ENCODE peak calls at places on chromosomes 13 and 19, in six cellular contexts. H is BE2C, B is GM23338, U is A549, S is BJ, C is AG09309. E is an unnamed sample.

GRCh38 chr13:96252903-96253302 is 163.0 kb downstream of the HS6ST3 start:
- DNase-seq in B (no peak), U (no peak), S (no peak), C (no peak), H (no peak), E (no peak)

GRCh38 chr19:46741447-46741846 is 4.4 kb upstream of the FKRP start:
- DNase-seq in S (no peak), B (peak; percentile 32), H (no peak), C (no peak), U (no peak), E (no peak)

GRCh38 chr13:45339867-45340266 is 1.1 kb downstream of the TPT1 start:
- DNase-seq in H (no peak), B (no peak), U (no peak), S (no peak), C (no peak), E (no peak)

GRCh38 chr13:27928805-27929753 is 9.3 kb downstream of the PDX1 start:
- DNase-seq in S (no peak), H (no peak), C (no peak), U (no peak), B (peak; percentile 59), E (no peak)

GRCh38 chr13:71751074-71751473 is 115.9 kb downstream of the DACH1 start:
- DNase-seq in B (no peak), S (no peak), H (peak; percentile 22), C (no peak), U (no peak), E (no peak)

GRCh38 chr13:27565818-27566217 is 54.5 kb downstream of the LNX2 start:
- DNase-seq in U (no peak), S (no peak), B (no peak), H (no peak), C (no peak), E (no peak)

GRCh38 chr19:11324748-11325389 is 14.6 kb downstream of the RAB3D start:
- DNase-seq in U (no peak), C (no peak), S (no peak), H (peak; percentile 26), B (no peak), E (no peak)

GRCh38 chr13:48527955-48528354 is 4.9 kb downstream of the RCBTB2 start:
- DNase-seq in H (no peak), U (no peak), S (no peak), B (no peak), C (no peak), E (no peak)

GRCh38 chr13:23460921-23461320 is 27.4 kb upstream of the SACS start:
- DNase-seq in H (no peak), U (no peak), B (no peak), S (no peak), C (no peak), E (no peak)

GRCh38 chr13:114222461-114222968 is 12.2 kb upstream of the CDC16 start:
- DNase-seq in U (no peak), C (no peak), S (no peak), H (no peak), B (no peak), E (no peak)

GRCh38 chr13:28047784-28048388 is 52.5 kb downstream of the FLT3 start:
- DNase-seq in U (peak; percentile 4), C (no peak), H (no peak), S (no peak), B (no peak), E (no peak)

GRCh38 chr19:20422616-20423205 is 142.9 kb downstream of the ZNF737 start:
- DNase-seq in U (no peak), B (no peak), C (no peak), S (no peak), H (no peak), E (no peak)

GRCh38 chr13:70311175-70311574 is 202.9 kb upstream of the KLHL1 start:
- DNase-seq in H (no peak), S (no peak), U (no peak), B (no peak), C (no peak), E (no peak)

GRCh38 chr13:24540236-24541126 is 27.9 kb upstream of the PARP4 start:
- DNase-seq in C (no peak), S (no peak), B (peak; percentile 87), H (no peak), U (peak; percentile 10), E (no peak)

GRCh38 chr19:52943884-52944643 is 18.6 kb downstream of the ZNF816 start:
- DNase-seq in S (no peak), C (no peak), U (no peak), B (peak; percentile 71), H (no peak), E (no peak)

GRCh38 chr19:58182989-58183821 is at the start of gene ZNF274:
- DNase-seq in H (peak; percentile 97), U (peak; percentile 96), C (peak; percentile 77), S (peak; percentile 50), B (peak; percentile 97), E (peak; percentile 81)

GRCh38 chr13:49549289-49549688 is 36.1 kb downstream of the RCBTB1 start:
- DNase-seq in U (no peak), S (no peak), H (no peak), C (no peak), B (peak; percentile 46), E (no peak)

GRCh38 chr19:38172001-38172400 is 52.0 kb downstream of the DPF1 start:
- DNase-seq in H (no peak), C (no peak), B (no peak), U (no peak), S (no peak), E (no peak)

GRCh38 chr19:18660051-18660910 is 23.2 kb upstream of the CRTC1 start:
- DNase-seq in U (peak; percentile 66), H (no peak), S (no peak), C (no peak), B (no peak), E (no peak)

GRCh38 chr19:3302755-3303154 is 63.6 kb upstream of the NFIC start:
- DNase-seq in C (no peak), B (peak; percentile 40), H (no peak), U (no peak), S (no peak), E (no peak)
- TF ChIP-seq CTCF in C (peak; percentile 16), B (peak; percentile 31), H (peak; percentile 37), U (no peak), S (no peak), E (peak; percentile 15)

DNA sequence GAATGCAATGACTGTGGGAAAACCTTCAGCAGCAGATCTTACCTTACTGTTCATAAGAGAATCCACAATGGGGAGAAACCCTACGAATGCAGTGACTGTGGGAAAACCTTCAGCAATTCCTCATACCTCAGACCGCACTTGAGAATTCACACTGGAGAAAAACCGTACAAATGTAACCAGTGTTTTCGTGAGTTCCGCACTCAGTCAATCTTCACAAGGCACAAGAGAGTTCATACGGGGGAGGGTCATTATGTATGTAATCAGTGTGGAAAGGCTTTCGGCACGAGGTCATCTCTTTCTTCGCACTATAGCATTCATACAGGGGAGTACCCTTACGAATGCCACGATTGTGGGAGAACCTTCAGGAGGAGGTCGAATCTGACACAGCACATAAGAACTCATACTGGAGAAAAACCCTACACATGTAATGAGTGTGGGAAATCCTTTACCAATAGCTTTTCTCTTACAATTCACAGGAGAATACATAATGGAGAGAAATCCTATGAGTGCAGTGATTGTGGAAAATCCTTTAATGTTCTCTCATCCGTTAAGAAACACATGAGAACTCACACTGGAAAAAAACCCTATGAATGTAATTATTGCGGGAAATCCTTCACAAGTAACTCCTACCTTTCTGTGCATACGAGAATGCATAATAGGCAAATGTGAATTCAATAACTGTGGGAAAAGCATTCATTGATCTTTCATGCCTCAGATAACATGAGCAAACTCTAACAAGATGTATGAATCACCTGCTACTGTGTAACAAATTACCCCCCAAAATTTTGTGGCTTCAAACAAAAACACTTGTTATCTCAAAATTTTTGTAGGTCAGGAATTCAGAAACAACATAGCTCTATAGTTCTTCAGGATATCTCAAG is 13.8 kb downstream of the ZNF557 start:
- DNase-seq in U (no peak), C (no peak), S (no peak), H (no peak), B (peak; percentile 59), E (no peak)
- H3K4me3 ChIP-seq in U (no peak overlapping the region), C (no peak overlapping the region), S (no peak overlapping the region), H (no peak overlapping the region), B (peak overlapping the region; percentile 32), E (no peak overlapping the region)

GRCh38 chr19:13833330-13834265 is 38.4 kb downstream of the ZSWIM4 start:
- DNase-seq in C (no peak), H (peak; percentile 94), S (no peak), B (peak; percentile 96), U (peak; percentile 62), E (no peak)
- TF ChIP-seq CTCF in C (no peak), H (peak; percentile 31), S (peak; percentile 66), B (peak; percentile 49), U (no peak), E (peak; percentile 35)

GRCh38 chr13:112165712-112166111 is 98.8 kb downstream of the SOX1 start:
- DNase-seq in H (no peak), S (no peak), B (peak; percentile 14), U (no peak), C (no peak), E (no peak)
- H3K4me3 ChIP-seq in H (no peak overlapping the region), S (no peak overlapping the region), B (no peak overlapping the region), U (no peak overlapping the region), C (no peak overlapping the region), E (no peak overlapping the region)

GRCh38 chr13:54175470-54175869 is 1146.9 kb downstream of the OLFM4 start:
- DNase-seq in S (no peak), U (no peak), C (no peak), B (peak; percentile 47), H (no peak), E (no peak)
- TF ChIP-seq CTCF in S (no peak), U (no peak), C (no peak), B (no peak), H (no peak), E (no peak)

GRCh38 chr19:42198676-42199439 is 18.6 kb downstream of the DEDD2 start:
- DNase-seq in S (no peak), B (peak; percentile 32), C (no peak), U (no peak), H (no peak), E (no peak)
- H3K4me3 ChIP-seq in S (no peak overlapping the region), B (no peak overlapping the region), C (no peak overlapping the region), U (no peak overlapping the region), H (no peak overlapping the region), E (no peak overlapping the region)

DNA sequence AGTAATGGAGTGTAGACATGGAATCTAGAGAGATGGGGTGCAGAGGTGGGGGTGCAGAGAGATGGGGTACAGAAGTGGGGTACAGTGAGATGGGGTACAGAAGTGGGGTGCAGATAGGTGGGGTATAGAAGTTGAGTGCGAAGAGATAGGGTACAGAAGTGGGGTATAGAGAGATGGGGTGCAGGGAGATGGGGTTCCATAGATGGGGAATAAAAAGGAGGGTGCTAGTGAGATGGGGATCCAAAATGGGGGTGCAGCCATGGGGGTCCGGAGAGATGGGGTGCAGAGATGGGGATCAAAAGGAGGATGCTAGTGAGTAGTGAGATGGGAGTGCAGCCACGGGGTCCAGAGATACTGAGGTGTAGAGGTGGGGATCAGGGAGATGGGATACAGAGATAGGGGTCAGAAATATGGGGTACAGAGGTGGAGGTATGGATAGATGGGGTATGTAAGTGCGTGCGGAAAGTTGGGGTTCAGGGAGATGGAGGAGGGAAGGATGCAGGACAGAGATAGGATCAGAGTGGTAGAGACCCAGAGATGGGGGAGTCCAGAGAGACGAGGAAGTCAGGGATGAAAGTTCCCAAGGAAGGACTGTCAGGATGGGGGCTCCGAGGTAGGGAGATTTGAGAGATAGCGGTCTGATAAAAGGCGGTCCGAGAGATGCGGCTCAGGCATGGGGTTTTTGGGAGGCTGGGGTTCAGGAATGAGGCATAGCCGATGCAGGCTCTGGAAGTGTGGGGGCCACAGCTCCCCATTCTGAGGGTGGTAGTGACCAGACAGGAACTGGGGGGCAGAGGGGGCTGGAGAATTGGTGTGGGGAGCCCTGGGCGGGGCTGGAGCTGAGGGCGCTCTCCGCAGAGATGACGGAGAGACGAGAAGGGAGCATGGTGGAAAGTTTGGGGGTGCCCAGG is 3.4 kb downstream of the PALM3 start:
- DNase-seq in S (no peak), U (no peak), H (no peak), C (no peak), B (no peak), E (no peak)
- TF ChIP-seq CTCF in S (no peak), U (no peak), H (no peak), C (no peak), B (no peak), E (no peak)

GRCh38 chr19:48616041-48616436 is 1.2 kb upstream of the FAM83E start:
- DNase-seq in C (no peak), H (no peak), U (no peak), B (no peak), S (no peak), E (no peak)
- H3K4me3 ChIP-seq in C (no peak overlapping the region), H (no peak overlapping the region), U (no peak overlapping the region), B (peak overlapping the region; percentile 97), S (no peak overlapping the region), E (peak overlapping the region; percentile 90)

E was measured in HFF-Myc.